ENCODE peak calls at places on chromosomes 3 and 15, in eight cellular contexts. One of them, this sample, is unnamed.

GRCh38 chr3:72031581-72031980 is 246.6 kb upstream of the PROK2 start:
- DNase-seq in B cell: no peak
- DNase-seq in activated CD8-positive, alpha-beta memory T cell treated with anti-CD3 and anti-CD28 coated beads, Interleukin-2, amount 50 U/mL, for 48 hours: no peak
- DNase-seq in myocyte: peak; percentile 29
- DNase-seq in psoas muscle: no peak
- DNase-seq in AG09319: no peak
- DNase-seq in Kasumi-1: peak; percentile 98
- DNase-seq in GM23338: no peak
- DNase-seq in this sample: no peak

GRCh38 chr15:81859737-81860516 is 185.9 kb downstream of the MEX3B start:
- DNase-seq in AG09319: no peak
- DNase-seq in B cell: no peak
- DNase-seq in GM23338: no peak
- DNase-seq in myocyte: peak; percentile 11
- DNase-seq in Kasumi-1: no peak
- DNase-seq in activated CD8-positive, alpha-beta memory T cell treated with anti-CD3 and anti-CD28 coated beads, Interleukin-2, amount 50 U/mL, for 48 hours: no peak
- DNase-seq in psoas muscle: no peak
- DNase-seq in this sample: no peak

GRCh38 chr15:88617790-88618189 is 3.4 kb upstream of the AEN start:
- DNase-seq in GM23338: no peak
- DNase-seq in B cell: no peak
- DNase-seq in Kasumi-1: no peak
- DNase-seq in myocyte: no peak
- DNase-seq in psoas muscle: no peak
- DNase-seq in AG09319: no peak
- DNase-seq in activated CD8-positive, alpha-beta memory T cell treated with anti-CD3 and anti-CD28 coated beads, Interleukin-2, amount 50 U/mL, for 48 hours: no peak
- DNase-seq in this sample: no peak

GRCh38 chr15:67957435-67958139 is 96.5 kb upstream of the PIAS1 start:
- DNase-seq in psoas muscle: no peak
- DNase-seq in activated CD8-positive, alpha-beta memory T cell treated with anti-CD3 and anti-CD28 coated beads, Interleukin-2, amount 50 U/mL, for 48 hours: no peak
- DNase-seq in AG09319: no peak
- DNase-seq in myocyte: no peak
- DNase-seq in Kasumi-1: no peak
- DNase-seq in B cell: no peak
- DNase-seq in GM23338: no peak
- DNase-seq in this sample: no peak

GRCh38 chr15:85825719-85826118 is 31.0 kb upstream of the KLHL25 start:
- DNase-seq in Kasumi-1: no peak
- DNase-seq in B cell: no peak
- DNase-seq in GM23338: no peak
- DNase-seq in AG09319: no peak
- DNase-seq in myocyte: peak; percentile 48
- DNase-seq in psoas muscle: no peak
- DNase-seq in activated CD8-positive, alpha-beta memory T cell treated with anti-CD3 and anti-CD28 coated beads, Interleukin-2, amount 50 U/mL, for 48 hours: no peak
- DNase-seq in this sample: no peak

GRCh38 chr3:186162221-186162620 is 53.3 kb upstream of the ETV5 start:
- DNase-seq in AG09319: no peak
- DNase-seq in Kasumi-1: peak; percentile 76
- DNase-seq in activated CD8-positive, alpha-beta memory T cell treated with anti-CD3 and anti-CD28 coated beads, Interleukin-2, amount 50 U/mL, for 48 hours: no peak
- DNase-seq in myocyte: peak; percentile 73
- DNase-seq in psoas muscle: no peak
- DNase-seq in GM23338: no peak
- DNase-seq in B cell: no peak
- DNase-seq in this sample: no peak

GRCh38 chr3:31882895-31883294 is 98.2 kb downstream of the OSBPL10 start:
- DNase-seq in B cell: no peak
- DNase-seq in GM23338: no peak
- DNase-seq in psoas muscle: no peak
- DNase-seq in myocyte: no peak
- DNase-seq in activated CD8-positive, alpha-beta memory T cell treated with anti-CD3 and anti-CD28 coated beads, Interleukin-2, amount 50 U/mL, for 48 hours: no peak
- DNase-seq in Kasumi-1: no peak
- DNase-seq in AG09319: no peak
- DNase-seq in this sample: no peak

GRCh38 chr15:98876461-98877369 is 130.9 kb downstream of the PGPEP1L start:
- DNase-seq in GM23338: no peak
- DNase-seq in psoas muscle: no peak
- DNase-seq in activated CD8-positive, alpha-beta memory T cell treated with anti-CD3 and anti-CD28 coated beads, Interleukin-2, amount 50 U/mL, for 48 hours: no peak
- DNase-seq in Kasumi-1: no peak
- DNase-seq in B cell: no peak
- DNase-seq in myocyte: no peak
- DNase-seq in AG09319: no peak
- DNase-seq in this sample: no peak